ENCODE peak calls at places on chromosomes 16 and 17, in five cellular contexts. One of them, this sample, is unnamed.
A peak's percentile ranks its signal among the peaks of the same experiment; 100 is the strongest.

GRCh38 chr17:74959826-74960738 is 12.5 kb downstream of the HID1 start:
- DNase-seq in B cell: no peak
- DNase-seq in mucosa of descending colon: no peak
- DNase-seq in lung: no peak
- DNase-seq in pancreas: peak; percentile 15
- DNase-seq in this sample: no peak

GRCh38 chr16:17364319-17365210 is 106.2 kb downstream of the XYLT1 start:
- DNase-seq in lung: no peak
- DNase-seq in B cell: no peak
- DNase-seq in pancreas: no peak
- DNase-seq in mucosa of descending colon: no peak
- DNase-seq in this sample: no peak

GRCh38 chr16:47392114-47392513 is 68.7 kb downstream of the ITFG1 start:
- DNase-seq in mucosa of descending colon: no peak
- DNase-seq in B cell: peak; percentile 16
- DNase-seq in lung: no peak
- DNase-seq in pancreas: no peak
- DNase-seq in this sample: no peak

GRCh38 chr17:76519048-76519614 is 17.9 kb upstream of the RHBDF2 start:
- DNase-seq in B cell: no peak
- DNase-seq in mucosa of descending colon: no peak
- DNase-seq in lung: no peak
- DNase-seq in pancreas: no peak
- DNase-seq in this sample: no peak

GRCh38 chr16:50251375-50252081 is 14.8 kb upstream of the ADCY7 start:
- DNase-seq in mucosa of descending colon: no peak
- DNase-seq in B cell: no peak
- DNase-seq in pancreas: no peak
- DNase-seq in lung: peak; percentile 68
- DNase-seq in this sample: no peak

GRCh38 chr16:50419116-50419515 is 50.3 kb upstream of the BRD7 start:
- DNase-seq in pancreas: no peak
- DNase-seq in B cell: no peak
- DNase-seq in lung: no peak
- DNase-seq in mucosa of descending colon: no peak
- DNase-seq in this sample: no peak

GRCh38 chr17:31593806-31594205 is 202.3 kb downstream of the RAB11FIP4 start:
- DNase-seq in B cell: no peak
- DNase-seq in pancreas: no peak
- DNase-seq in mucosa of descending colon: no peak
- DNase-seq in lung: no peak
- DNase-seq in this sample: no peak

GRCh38 chr17:37191219-37191618 is 184.6 kb upstream of the C17orf78 start:
- DNase-seq in B cell: no peak
- DNase-seq in mucosa of descending colon: no peak
- DNase-seq in pancreas: no peak
- DNase-seq in lung: no peak
- DNase-seq in this sample: no peak

GRCh38 chr17:63490321-63490720 is 13.5 kb downstream of the ACE start:
- DNase-seq in mucosa of descending colon: no peak
- DNase-seq in pancreas: no peak
- DNase-seq in lung: no peak
- DNase-seq in B cell: no peak
- DNase-seq in this sample: no peak

DNA sequence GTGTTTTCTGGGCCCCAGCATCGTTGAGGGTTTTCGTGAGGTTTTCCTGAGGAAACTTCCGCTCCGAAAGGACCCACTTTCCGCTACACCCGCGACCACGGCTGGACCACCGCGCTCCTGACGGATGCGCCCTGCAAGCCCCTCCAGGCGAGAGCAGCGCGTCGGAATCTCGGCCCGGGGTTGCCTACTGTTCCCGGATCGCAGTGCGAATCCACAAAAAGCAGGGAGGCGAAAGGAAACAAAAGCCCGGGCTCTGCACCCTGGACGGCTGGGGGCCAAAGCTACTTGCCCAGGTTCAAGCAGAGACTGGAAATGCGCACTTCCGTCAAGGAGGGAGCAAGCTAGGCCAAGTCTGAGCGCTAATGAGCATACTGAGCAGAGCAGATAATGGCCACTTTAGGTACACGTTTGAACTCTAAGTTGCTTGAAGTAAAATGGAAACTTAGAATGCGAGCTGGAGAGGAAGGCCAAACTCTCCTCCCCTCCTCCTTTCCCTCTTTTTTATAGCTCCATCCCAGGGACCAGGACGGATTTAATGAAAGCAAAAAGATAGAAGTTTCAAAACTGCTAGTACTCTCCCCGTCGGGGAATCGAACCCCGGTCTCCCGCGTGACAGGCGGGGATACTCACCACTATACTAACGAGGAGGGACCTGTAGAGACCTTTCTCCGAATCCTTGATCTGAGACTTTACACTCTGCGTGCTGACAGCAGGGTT is 11.4 kb upstream of the AURKB start:
- DNase-seq in B cell: peak; percentile 59
- DNase-seq in mucosa of descending colon: peak; percentile 96
- DNase-seq in pancreas: peak; percentile 92
- DNase-seq in lung: peak; percentile 88
- DNase-seq in this sample: peak; percentile 89
- TF ChIP-seq CTCF in B cell: no peak
- TF ChIP-seq CTCF in mucosa of descending colon: no peak
- TF ChIP-seq CTCF in pancreas: no peak
- TF ChIP-seq CTCF in lung: no peak
- TF ChIP-seq CTCF in this sample: no peak

GRCh38 chr16:87950765-87951549 is at the start of gene BANP:
- DNase-seq in mucosa of descending colon: peak; percentile 97
- DNase-seq in pancreas: peak; percentile 97
- DNase-seq in lung: peak; percentile 98
- DNase-seq in B cell: peak; percentile 99
- DNase-seq in this sample: peak; percentile 94

GRCh38 chr16:87952751-87953150 is 1.5 kb downstream of the BANP start:
- DNase-seq in pancreas: no peak
- DNase-seq in mucosa of descending colon: no peak
- DNase-seq in lung: no peak
- DNase-seq in B cell: no peak
- DNase-seq in this sample: no peak

GRCh38 chr16:87954361-87954760 is 3.1 kb downstream of the BANP start:
- DNase-seq in mucosa of descending colon: no peak
- DNase-seq in pancreas: no peak
- DNase-seq in lung: no peak
- DNase-seq in B cell: no peak
- DNase-seq in this sample: no peak

GRCh38 chr16:87953308-87954208 is 2.3 kb downstream of the BANP start:
- DNase-seq in pancreas: no peak
- DNase-seq in lung: no peak
- DNase-seq in mucosa of descending colon: no peak
- DNase-seq in B cell: no peak
- DNase-seq in this sample: no peak

GRCh38 chr16:87951550-87952538 is 610 bp downstream of the BANP start:
- DNase-seq in mucosa of descending colon: peak; percentile 48
- DNase-seq in lung: no peak
- DNase-seq in B cell: no peak
- DNase-seq in pancreas: no peak
- DNase-seq in this sample: no peak
- TF ChIP-seq CTCF in mucosa of descending colon: no peak
- TF ChIP-seq CTCF in lung: no peak
- TF ChIP-seq CTCF in B cell: peak; percentile 40
- TF ChIP-seq CTCF in pancreas: no peak
- TF ChIP-seq CTCF in this sample: no peak

GRCh38 chr16:1929105-1929504 is 10.9 kb upstream of the HS3ST6 start:
- DNase-seq in B cell: no peak
- DNase-seq in lung: no peak
- DNase-seq in mucosa of descending colon: peak; percentile 62
- DNase-seq in pancreas: no peak
- DNase-seq in this sample: no peak
- TF ChIP-seq CTCF in B cell: no peak
- TF ChIP-seq CTCF in lung: no peak
- TF ChIP-seq CTCF in mucosa of descending colon: no peak
- TF ChIP-seq CTCF in pancreas: no peak
- TF ChIP-seq CTCF in this sample: no peak

DNA sequence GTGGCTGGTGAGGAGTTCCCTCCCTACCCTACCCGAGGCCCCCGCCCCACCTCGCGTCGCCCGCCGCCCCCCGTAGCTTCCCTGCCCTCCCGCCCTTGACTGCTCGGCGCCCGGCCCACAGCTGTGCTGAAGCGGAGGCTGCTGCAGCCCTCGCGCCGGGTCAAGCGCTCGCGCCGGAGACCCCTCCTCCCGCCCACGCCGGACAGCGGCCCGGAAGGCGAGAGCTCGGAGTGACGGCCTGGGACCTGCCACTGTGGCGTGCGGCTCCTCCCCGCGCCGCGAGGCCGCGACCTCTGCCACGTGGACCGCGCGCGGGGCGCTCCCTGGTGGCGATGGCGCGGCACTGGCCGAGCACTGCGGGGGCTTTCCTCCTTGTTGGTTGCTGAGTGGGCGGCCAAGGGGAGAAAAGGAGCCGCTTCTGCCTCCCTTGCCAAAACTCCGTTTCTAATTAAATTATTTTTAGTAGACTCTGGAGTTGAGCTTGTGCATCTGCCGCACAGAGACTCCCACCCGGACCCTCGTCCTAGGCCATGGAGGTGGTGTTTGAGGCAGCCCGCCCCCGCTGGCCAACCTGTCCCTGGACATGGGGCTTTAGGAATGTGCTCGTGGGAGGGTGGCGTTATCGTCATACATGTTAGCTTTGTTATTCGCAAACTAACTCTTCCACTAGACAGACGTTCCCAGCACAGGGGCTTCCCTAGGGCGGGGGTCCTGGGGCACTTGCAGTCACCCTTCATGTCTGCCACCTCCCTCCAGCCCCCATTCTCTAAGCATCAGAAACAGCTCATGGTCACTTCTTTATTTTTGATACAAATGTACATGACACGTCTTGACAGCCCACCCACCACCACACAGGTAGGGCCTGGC is 4.4 kb downstream of the TP53I13 start:
- DNase-seq in pancreas: peak; percentile 67
- DNase-seq in lung: no peak
- DNase-seq in mucosa of descending colon: no peak
- DNase-seq in B cell: peak; percentile 82
- DNase-seq in this sample: peak; percentile 82
- TF ChIP-seq CTCF in pancreas: peak; percentile 44
- TF ChIP-seq CTCF in lung: no peak
- TF ChIP-seq CTCF in mucosa of descending colon: peak; percentile 37
- TF ChIP-seq CTCF in B cell: peak; percentile 76
- TF ChIP-seq CTCF in this sample: peak; percentile 70

GRCh38 chr16:83791916-83792315 is 15.9 kb upstream of the HSBP1 start:
- DNase-seq in B cell: no peak
- DNase-seq in pancreas: no peak
- DNase-seq in lung: no peak
- DNase-seq in mucosa of descending colon: no peak
- DNase-seq in this sample: no peak
- TF ChIP-seq CTCF in B cell: no peak
- TF ChIP-seq CTCF in pancreas: no peak
- TF ChIP-seq CTCF in lung: no peak
- TF ChIP-seq CTCF in mucosa of descending colon: no peak
- TF ChIP-seq CTCF in this sample: no peak

DNA sequence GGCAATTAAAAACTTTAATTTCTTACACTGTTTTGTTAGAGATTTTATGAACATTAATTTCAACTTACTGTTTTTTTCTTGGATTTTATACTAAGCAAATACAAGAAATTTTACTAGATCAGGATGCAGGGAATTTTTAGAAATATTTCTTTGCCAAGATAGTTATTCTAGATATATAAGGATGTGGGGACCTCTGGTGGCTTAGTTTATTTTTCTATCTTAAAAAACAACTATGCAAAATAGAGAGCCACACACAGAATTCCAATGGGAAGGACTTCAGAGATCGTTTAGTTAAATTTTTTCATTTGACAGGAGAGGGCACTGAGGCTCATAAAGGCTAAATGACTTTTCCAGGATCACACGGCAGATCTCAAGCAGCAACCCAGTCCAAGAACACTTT is 23.0 kb upstream of the CAPNS2 start:
- DNase-seq in lung: no peak
- DNase-seq in pancreas: no peak
- DNase-seq in B cell: no peak
- DNase-seq in mucosa of descending colon: no peak
- DNase-seq in this sample: no peak
- TF ChIP-seq CTCF in lung: no peak
- TF ChIP-seq CTCF in pancreas: no peak
- TF ChIP-seq CTCF in B cell: no peak
- TF ChIP-seq CTCF in mucosa of descending colon: no peak
- TF ChIP-seq CTCF in this sample: no peak

GRCh38 chr16:19173649-19174383 is 5.8 kb downstream of the SYT17 start:
- DNase-seq in pancreas: no peak
- DNase-seq in lung: no peak
- DNase-seq in B cell: no peak
- DNase-seq in mucosa of descending colon: no peak
- DNase-seq in this sample: no peak

GRCh38 chr16:19174478-19174877 is 6.4 kb downstream of the SYT17 start:
- DNase-seq in B cell: no peak
- DNase-seq in pancreas: no peak
- DNase-seq in mucosa of descending colon: no peak
- DNase-seq in lung: no peak
- DNase-seq in this sample: no peak

GRCh38 chr16:19175492-19176262 is 7.6 kb downstream of the SYT17 start:
- DNase-seq in B cell: no peak
- DNase-seq in lung: no peak
- DNase-seq in mucosa of descending colon: no peak
- DNase-seq in pancreas: no peak
- DNase-seq in this sample: no peak

GRCh38 chr16:19179890-19180490 is 11.9 kb downstream of the SYT17 start:
- DNase-seq in lung: peak; percentile 66
- DNase-seq in pancreas: peak; percentile 62
- DNase-seq in B cell: peak; percentile 57
- DNase-seq in mucosa of descending colon: peak; percentile 81
- DNase-seq in this sample: peak; percentile 74

GRCh38 chr16:19177111-19177747 is 9.2 kb downstream of the SYT17 start:
- DNase-seq in lung: no peak
- DNase-seq in pancreas: no peak
- DNase-seq in mucosa of descending colon: no peak
- DNase-seq in B cell: no peak
- DNase-seq in this sample: no peak
- TF ChIP-seq CTCF in lung: no peak
- TF ChIP-seq CTCF in pancreas: no peak
- TF ChIP-seq CTCF in mucosa of descending colon: no peak
- TF ChIP-seq CTCF in B cell: no peak
- TF ChIP-seq CTCF in this sample: no peak

This sample was measured in endothelial cell.